ENCODE peak calls at places on chromosomes 13 and 19, in nine cellular contexts. One of them, this sample, is unnamed.

GRCh38 chr13:40776681-40777165 is 5.7 kb upstream of the MRPS31 start:
- DNase-seq in HS-5: no peak
- DNase-seq in epithelial cell of proximal tubule: no peak
- DNase-seq in T47D: no peak
- DNase-seq in CD8-positive, alpha-beta T cell: peak; percentile 67
- DNase-seq in stimulated activated naive CD8-positive, alpha-beta T cell treated with anti-CD3 and anti-CD28 coated beads, Interleukin-15, Interleukin-2, amounts not matched to agents 100 U/mL and 50 U/mL, for 24 hours: peak; percentile 71
- DNase-seq in type B pancreatic cell: no peak
- DNase-seq in tibial nerve: no peak
- DNase-seq in NCI-H2029: no peak
- DNase-seq in this sample: no peak

GRCh38 chr13:81779896-81780295 is 1439.0 kb upstream of the SPRY2 start:
- DNase-seq in HS-5: no peak
- DNase-seq in epithelial cell of proximal tubule: peak; percentile 3
- DNase-seq in T47D: no peak
- DNase-seq in CD8-positive, alpha-beta T cell: no peak
- DNase-seq in stimulated activated naive CD8-positive, alpha-beta T cell treated with anti-CD3 and anti-CD28 coated beads, Interleukin-15, Interleukin-2, amounts not matched to agents 100 U/mL and 50 U/mL, for 24 hours: no peak
- DNase-seq in type B pancreatic cell: no peak
- DNase-seq in tibial nerve: no peak
- DNase-seq in NCI-H2029: no peak
- DNase-seq in this sample: no peak

GRCh38 chr13:45882626-45883025 is 31.1 kb upstream of the SIAH3 start:
- DNase-seq in HS-5: no peak
- DNase-seq in epithelial cell of proximal tubule: no peak
- DNase-seq in T47D: no peak
- DNase-seq in CD8-positive, alpha-beta T cell: no peak
- DNase-seq in stimulated activated naive CD8-positive, alpha-beta T cell treated with anti-CD3 and anti-CD28 coated beads, Interleukin-15, Interleukin-2, amounts not matched to agents 100 U/mL and 50 U/mL, for 24 hours: no peak
- DNase-seq in type B pancreatic cell: no peak
- DNase-seq in tibial nerve: no peak
- DNase-seq in NCI-H2029: no peak
- DNase-seq in this sample: no peak

GRCh38 chr19:10815007-10815531 is 20.9 kb downstream of the TMED1 start:
- DNase-seq in HS-5: no peak
- DNase-seq in epithelial cell of proximal tubule: no peak
- DNase-seq in T47D: no peak
- DNase-seq in CD8-positive, alpha-beta T cell: no peak
- DNase-seq in stimulated activated naive CD8-positive, alpha-beta T cell treated with anti-CD3 and anti-CD28 coated beads, Interleukin-15, Interleukin-2, amounts not matched to agents 100 U/mL and 50 U/mL, for 24 hours: no peak
- DNase-seq in type B pancreatic cell: no peak
- DNase-seq in tibial nerve: no peak
- DNase-seq in NCI-H2029: no peak
- DNase-seq in this sample: no peak

GRCh38 chr13:39602277-39602613 is 748 bp downstream of the LHFPL6 start:
- DNase-seq in HS-5: no peak
- DNase-seq in epithelial cell of proximal tubule: no peak
- DNase-seq in T47D: no peak
- DNase-seq in CD8-positive, alpha-beta T cell: no peak
- DNase-seq in stimulated activated naive CD8-positive, alpha-beta T cell treated with anti-CD3 and anti-CD28 coated beads, Interleukin-15, Interleukin-2, amounts not matched to agents 100 U/mL and 50 U/mL, for 24 hours: no peak
- DNase-seq in type B pancreatic cell: no peak
- DNase-seq in tibial nerve: no peak
- DNase-seq in NCI-H2029: no peak
- DNase-seq in this sample: no peak

GRCh38 chr13:113806104-113806471 is 47.1 kb downstream of the TMEM255B start:
- DNase-seq in HS-5: no peak
- DNase-seq in epithelial cell of proximal tubule: no peak
- DNase-seq in T47D: no peak
- DNase-seq in CD8-positive, alpha-beta T cell: no peak
- DNase-seq in stimulated activated naive CD8-positive, alpha-beta T cell treated with anti-CD3 and anti-CD28 coated beads, Interleukin-15, Interleukin-2, amounts not matched to agents 100 U/mL and 50 U/mL, for 24 hours: no peak
- DNase-seq in type B pancreatic cell: no peak
- DNase-seq in tibial nerve: no peak
- DNase-seq in NCI-H2029: no peak
- DNase-seq in this sample: no peak

GRCh38 chr19:10486551-10486950 is 16.6 kb downstream of the KEAP1 start:
- DNase-seq in HS-5: no peak
- DNase-seq in epithelial cell of proximal tubule: no peak
- DNase-seq in T47D: no peak
- DNase-seq in CD8-positive, alpha-beta T cell: no peak
- DNase-seq in stimulated activated naive CD8-positive, alpha-beta T cell treated with anti-CD3 and anti-CD28 coated beads, Interleukin-15, Interleukin-2, amounts not matched to agents 100 U/mL and 50 U/mL, for 24 hours: no peak
- DNase-seq in type B pancreatic cell: no peak
- DNase-seq in tibial nerve: no peak
- DNase-seq in NCI-H2029: no peak
- DNase-seq in this sample: no peak

GRCh38 chr19:27966390-27966816 is 1246.5 kb downstream of the UQCRFS1 start:
- DNase-seq in HS-5: no peak
- DNase-seq in epithelial cell of proximal tubule: no peak
- DNase-seq in T47D: no peak
- DNase-seq in CD8-positive, alpha-beta T cell: no peak
- DNase-seq in stimulated activated naive CD8-positive, alpha-beta T cell treated with anti-CD3 and anti-CD28 coated beads, Interleukin-15, Interleukin-2, amounts not matched to agents 100 U/mL and 50 U/mL, for 24 hours: no peak
- DNase-seq in type B pancreatic cell: no peak
- DNase-seq in tibial nerve: no peak
- DNase-seq in NCI-H2029: no peak
- DNase-seq in this sample: no peak

GRCh38 chr13:112342841-112343361 is 33.3 kb upstream of the SPACA7 start:
- DNase-seq in HS-5: no peak
- DNase-seq in epithelial cell of proximal tubule: no peak
- DNase-seq in T47D: no peak
- DNase-seq in CD8-positive, alpha-beta T cell: no peak
- DNase-seq in stimulated activated naive CD8-positive, alpha-beta T cell treated with anti-CD3 and anti-CD28 coated beads, Interleukin-15, Interleukin-2, amounts not matched to agents 100 U/mL and 50 U/mL, for 24 hours: no peak
- DNase-seq in type B pancreatic cell: no peak
- DNase-seq in tibial nerve: no peak
- DNase-seq in NCI-H2029: no peak
- DNase-seq in this sample: no peak

GRCh38 chr19:31676271-31677004 is 327.2 kb upstream of the TSHZ3 start:
- DNase-seq in HS-5: no peak
- DNase-seq in epithelial cell of proximal tubule: no peak
- DNase-seq in T47D: no peak
- DNase-seq in CD8-positive, alpha-beta T cell: no peak
- DNase-seq in stimulated activated naive CD8-positive, alpha-beta T cell treated with anti-CD3 and anti-CD28 coated beads, Interleukin-15, Interleukin-2, amounts not matched to agents 100 U/mL and 50 U/mL, for 24 hours: no peak
- DNase-seq in type B pancreatic cell: no peak
- DNase-seq in tibial nerve: no peak
- DNase-seq in NCI-H2029: no peak
- DNase-seq in this sample: no peak

GRCh38 chr19:40659566-40659965 is 30.9 kb downstream of the NUMBL start:
- DNase-seq in HS-5: no peak
- DNase-seq in epithelial cell of proximal tubule: no peak
- DNase-seq in T47D: no peak
- DNase-seq in CD8-positive, alpha-beta T cell: no peak
- DNase-seq in stimulated activated naive CD8-positive, alpha-beta T cell treated with anti-CD3 and anti-CD28 coated beads, Interleukin-15, Interleukin-2, amounts not matched to agents 100 U/mL and 50 U/mL, for 24 hours: no peak
- DNase-seq in type B pancreatic cell: no peak
- DNase-seq in tibial nerve: no peak
- DNase-seq in NCI-H2029: no peak
- DNase-seq in this sample: no peak

GRCh38 chr19:55688422-55689218 is 13.6 kb downstream of the EPN1 start:
- DNase-seq in HS-5: no peak
- DNase-seq in epithelial cell of proximal tubule: no peak
- DNase-seq in T47D: no peak
- DNase-seq in CD8-positive, alpha-beta T cell: no peak
- DNase-seq in stimulated activated naive CD8-positive, alpha-beta T cell treated with anti-CD3 and anti-CD28 coated beads, Interleukin-15, Interleukin-2, amounts not matched to agents 100 U/mL and 50 U/mL, for 24 hours: no peak
- DNase-seq in type B pancreatic cell: no peak
- DNase-seq in tibial nerve: no peak
- DNase-seq in NCI-H2029: no peak
- DNase-seq in this sample: no peak

GRCh38 chr13:94620286-94620896 is 18.7 kb downstream of the GPR180 start:
- DNase-seq in HS-5: no peak
- DNase-seq in epithelial cell of proximal tubule: no peak
- DNase-seq in T47D: peak; percentile 19
- DNase-seq in CD8-positive, alpha-beta T cell: peak; percentile 14
- DNase-seq in stimulated activated naive CD8-positive, alpha-beta T cell treated with anti-CD3 and anti-CD28 coated beads, Interleukin-15, Interleukin-2, amounts not matched to agents 100 U/mL and 50 U/mL, for 24 hours: peak; percentile 25
- DNase-seq in type B pancreatic cell: no peak
- DNase-seq in tibial nerve: no peak
- DNase-seq in NCI-H2029: peak; percentile 11
- DNase-seq in this sample: no peak

GRCh38 chr13:74210693-74211393 is 76.6 kb upstream of the KLF12 start:
- DNase-seq in HS-5: peak; percentile 81
- DNase-seq in epithelial cell of proximal tubule: peak; percentile 61
- DNase-seq in T47D: no peak
- DNase-seq in CD8-positive, alpha-beta T cell: no peak
- DNase-seq in stimulated activated naive CD8-positive, alpha-beta T cell treated with anti-CD3 and anti-CD28 coated beads, Interleukin-15, Interleukin-2, amounts not matched to agents 100 U/mL and 50 U/mL, for 24 hours: no peak
- DNase-seq in type B pancreatic cell: no peak
- DNase-seq in tibial nerve: peak; percentile 9
- DNase-seq in NCI-H2029: no peak
- DNase-seq in this sample: no peak

GRCh38 chr19:17682273-17682672 is 5.9 kb downstream of the UNC13A start:
- DNase-seq in HS-5: no peak
- DNase-seq in epithelial cell of proximal tubule: no peak
- DNase-seq in T47D: no peak
- DNase-seq in CD8-positive, alpha-beta T cell: no peak
- DNase-seq in stimulated activated naive CD8-positive, alpha-beta T cell treated with anti-CD3 and anti-CD28 coated beads, Interleukin-15, Interleukin-2, amounts not matched to agents 100 U/mL and 50 U/mL, for 24 hours: no peak
- DNase-seq in type B pancreatic cell: no peak
- DNase-seq in tibial nerve: no peak
- DNase-seq in NCI-H2029: no peak
- DNase-seq in this sample: no peak

GRCh38 chr19:8259922-8260247 is 48.3 kb downstream of the CD320 start:
- DNase-seq in HS-5: no peak
- DNase-seq in epithelial cell of proximal tubule: no peak
- DNase-seq in T47D: no peak
- DNase-seq in CD8-positive, alpha-beta T cell: no peak
- DNase-seq in stimulated activated naive CD8-positive, alpha-beta T cell treated with anti-CD3 and anti-CD28 coated beads, Interleukin-15, Interleukin-2, amounts not matched to agents 100 U/mL and 50 U/mL, for 24 hours: no peak
- DNase-seq in type B pancreatic cell: no peak
- DNase-seq in tibial nerve: no peak
- DNase-seq in NCI-H2029: no peak
- DNase-seq in this sample: no peak

GRCh38 chr13:94309997-94310842 is 169.3 kb downstream of the DCT start:
- DNase-seq in HS-5: peak; percentile 64
- DNase-seq in epithelial cell of proximal tubule: no peak
- DNase-seq in T47D: no peak
- DNase-seq in CD8-positive, alpha-beta T cell: no peak
- DNase-seq in stimulated activated naive CD8-positive, alpha-beta T cell treated with anti-CD3 and anti-CD28 coated beads, Interleukin-15, Interleukin-2, amounts not matched to agents 100 U/mL and 50 U/mL, for 24 hours: no peak
- DNase-seq in type B pancreatic cell: no peak
- DNase-seq in tibial nerve: no peak
- DNase-seq in NCI-H2029: no peak
- DNase-seq in this sample: no peak

GRCh38 chr19:58252102-58252685 is 23.5 kb downstream of the ZNF544 start:
- DNase-seq in HS-5: no peak
- DNase-seq in epithelial cell of proximal tubule: no peak
- DNase-seq in T47D: no peak
- DNase-seq in CD8-positive, alpha-beta T cell: no peak
- DNase-seq in stimulated activated naive CD8-positive, alpha-beta T cell treated with anti-CD3 and anti-CD28 coated beads, Interleukin-15, Interleukin-2, amounts not matched to agents 100 U/mL and 50 U/mL, for 24 hours: no peak
- DNase-seq in type B pancreatic cell: no peak
- DNase-seq in tibial nerve: no peak
- DNase-seq in NCI-H2029: no peak
- DNase-seq in this sample: no peak

GRCh38 chr13:108086678-108087077 is 128.7 kb downstream of the LIG4 start:
- DNase-seq in HS-5: no peak
- DNase-seq in epithelial cell of proximal tubule: no peak
- DNase-seq in T47D: no peak
- DNase-seq in CD8-positive, alpha-beta T cell: no peak
- DNase-seq in stimulated activated naive CD8-positive, alpha-beta T cell treated with anti-CD3 and anti-CD28 coated beads, Interleukin-15, Interleukin-2, amounts not matched to agents 100 U/mL and 50 U/mL, for 24 hours: no peak
- DNase-seq in type B pancreatic cell: no peak
- DNase-seq in tibial nerve: no peak
- DNase-seq in NCI-H2029: no peak
- DNase-seq in this sample: no peak

GRCh38 chr13:50357586-50358118 is 342.4 kb downstream of the KCNRG start:
- DNase-seq in HS-5: no peak
- DNase-seq in epithelial cell of proximal tubule: peak; percentile 57
- DNase-seq in T47D: peak; percentile 16
- DNase-seq in CD8-positive, alpha-beta T cell: no peak
- DNase-seq in stimulated activated naive CD8-positive, alpha-beta T cell treated with anti-CD3 and anti-CD28 coated beads, Interleukin-15, Interleukin-2, amounts not matched to agents 100 U/mL and 50 U/mL, for 24 hours: no peak
- DNase-seq in type B pancreatic cell: no peak
- DNase-seq in tibial nerve: peak; percentile 25
- DNase-seq in NCI-H2029: peak; percentile 67
- DNase-seq in this sample: no peak

GRCh38 chr13:74243637-74244526 is 109.7 kb upstream of the KLF12 start:
- DNase-seq in HS-5: peak; percentile 71
- DNase-seq in epithelial cell of proximal tubule: no peak
- DNase-seq in T47D: no peak
- DNase-seq in CD8-positive, alpha-beta T cell: no peak
- DNase-seq in stimulated activated naive CD8-positive, alpha-beta T cell treated with anti-CD3 and anti-CD28 coated beads, Interleukin-15, Interleukin-2, amounts not matched to agents 100 U/mL and 50 U/mL, for 24 hours: no peak
- DNase-seq in type B pancreatic cell: no peak
- DNase-seq in tibial nerve: no peak
- DNase-seq in NCI-H2029: no peak
- DNase-seq in this sample: no peak

GRCh38 chr13:78022164-78022877 is 103.7 kb upstream of the EDNRB start:
- DNase-seq in HS-5: peak; percentile 14
- DNase-seq in epithelial cell of proximal tubule: peak; percentile 12
- DNase-seq in T47D: no peak
- DNase-seq in CD8-positive, alpha-beta T cell: peak; percentile 8
- DNase-seq in stimulated activated naive CD8-positive, alpha-beta T cell treated with anti-CD3 and anti-CD28 coated beads, Interleukin-15, Interleukin-2, amounts not matched to agents 100 U/mL and 50 U/mL, for 24 hours: peak; percentile 44
- DNase-seq in type B pancreatic cell: no peak
- DNase-seq in tibial nerve: peak; percentile 24
- DNase-seq in NCI-H2029: no peak
- DNase-seq in this sample: no peak

GRCh38 chr19:58317481-58318072 is 9.2 kb upstream of the ZSCAN22 start:
- DNase-seq in HS-5: no peak
- DNase-seq in epithelial cell of proximal tubule: no peak
- DNase-seq in T47D: no peak
- DNase-seq in CD8-positive, alpha-beta T cell: no peak
- DNase-seq in stimulated activated naive CD8-positive, alpha-beta T cell treated with anti-CD3 and anti-CD28 coated beads, Interleukin-15, Interleukin-2, amounts not matched to agents 100 U/mL and 50 U/mL, for 24 hours: no peak
- DNase-seq in type B pancreatic cell: no peak
- DNase-seq in tibial nerve: no peak
- DNase-seq in NCI-H2029: no peak
- DNase-seq in this sample: no peak

GRCh38 chr19:9935409-9936062 is 779 bp downstream of the OLFM2 start:
- DNase-seq in HS-5: no peak
- DNase-seq in epithelial cell of proximal tubule: no peak
- DNase-seq in T47D: no peak
- DNase-seq in CD8-positive, alpha-beta T cell: no peak
- DNase-seq in stimulated activated naive CD8-positive, alpha-beta T cell treated with anti-CD3 and anti-CD28 coated beads, Interleukin-15, Interleukin-2, amounts not matched to agents 100 U/mL and 50 U/mL, for 24 hours: no peak
- DNase-seq in type B pancreatic cell: no peak
- DNase-seq in tibial nerve: no peak
- DNase-seq in NCI-H2029: no peak
- DNase-seq in this sample: no peak

GRCh38 chr19:19651076-19651475 is 7.6 kb upstream of the GMIP start:
- DNase-seq in HS-5: no peak
- DNase-seq in epithelial cell of proximal tubule: no peak
- DNase-seq in T47D: no peak
- DNase-seq in CD8-positive, alpha-beta T cell: no peak
- DNase-seq in stimulated activated naive CD8-positive, alpha-beta T cell treated with anti-CD3 and anti-CD28 coated beads, Interleukin-15, Interleukin-2, amounts not matched to agents 100 U/mL and 50 U/mL, for 24 hours: no peak
- DNase-seq in type B pancreatic cell: no peak
- DNase-seq in tibial nerve: no peak
- DNase-seq in NCI-H2029: no peak
- DNase-seq in this sample: no peak

GRCh38 chr19:54179262-54179587 is 6.3 kb upstream of the TMC4 start:
- DNase-seq in HS-5: no peak
- DNase-seq in epithelial cell of proximal tubule: no peak
- DNase-seq in T47D: no peak
- DNase-seq in CD8-positive, alpha-beta T cell: no peak
- DNase-seq in stimulated activated naive CD8-positive, alpha-beta T cell treated with anti-CD3 and anti-CD28 coated beads, Interleukin-15, Interleukin-2, amounts not matched to agents 100 U/mL and 50 U/mL, for 24 hours: no peak
- DNase-seq in type B pancreatic cell: no peak
- DNase-seq in tibial nerve: no peak
- DNase-seq in NCI-H2029: no peak
- DNase-seq in this sample: no peak

GRCh38 chr13:34208326-34208725 is 390.4 kb downstream of the RFC3 start:
- DNase-seq in HS-5: no peak
- DNase-seq in epithelial cell of proximal tubule: no peak
- DNase-seq in T47D: no peak
- DNase-seq in CD8-positive, alpha-beta T cell: no peak
- DNase-seq in stimulated activated naive CD8-positive, alpha-beta T cell treated with anti-CD3 and anti-CD28 coated beads, Interleukin-15, Interleukin-2, amounts not matched to agents 100 U/mL and 50 U/mL, for 24 hours: no peak
- DNase-seq in type B pancreatic cell: no peak
- DNase-seq in tibial nerve: no peak
- DNase-seq in NCI-H2029: no peak
- DNase-seq in this sample: no peak

GRCh38 chr19:8017808-8018207 is 12.4 kb upstream of the ELAVL1 start:
- DNase-seq in HS-5: no peak
- DNase-seq in epithelial cell of proximal tubule: no peak
- DNase-seq in T47D: no peak
- DNase-seq in CD8-positive, alpha-beta T cell: peak; percentile 31
- DNase-seq in stimulated activated naive CD8-positive, alpha-beta T cell treated with anti-CD3 and anti-CD28 coated beads, Interleukin-15, Interleukin-2, amounts not matched to agents 100 U/mL and 50 U/mL, for 24 hours: peak; percentile 51
- DNase-seq in type B pancreatic cell: no peak
- DNase-seq in tibial nerve: no peak
- DNase-seq in NCI-H2029: no peak
- DNase-seq in this sample: no peak

GRCh38 chr13:112212533-112212932 is 145.6 kb downstream of the SOX1 start:
- DNase-seq in HS-5: no peak
- DNase-seq in epithelial cell of proximal tubule: no peak
- DNase-seq in T47D: no peak
- DNase-seq in CD8-positive, alpha-beta T cell: no peak
- DNase-seq in stimulated activated naive CD8-positive, alpha-beta T cell treated with anti-CD3 and anti-CD28 coated beads, Interleukin-15, Interleukin-2, amounts not matched to agents 100 U/mL and 50 U/mL, for 24 hours: no peak
- DNase-seq in type B pancreatic cell: no peak
- DNase-seq in tibial nerve: no peak
- DNase-seq in NCI-H2029: no peak
- DNase-seq in this sample: no peak

GRCh38 chr19:15623711-15624318 is 8.8 kb downstream of the CYP4F8 start:
- DNase-seq in HS-5: no peak
- DNase-seq in epithelial cell of proximal tubule: no peak
- DNase-seq in T47D: no peak
- DNase-seq in CD8-positive, alpha-beta T cell: no peak
- DNase-seq in stimulated activated naive CD8-positive, alpha-beta T cell treated with anti-CD3 and anti-CD28 coated beads, Interleukin-15, Interleukin-2, amounts not matched to agents 100 U/mL and 50 U/mL, for 24 hours: peak; percentile 9
- DNase-seq in type B pancreatic cell: no peak
- DNase-seq in tibial nerve: no peak
- DNase-seq in NCI-H2029: no peak
- DNase-seq in this sample: no peak

GRCh38 chr19:49110567-49110966 is 3.6 kb upstream of the LIN7B start:
- DNase-seq in HS-5: no peak
- DNase-seq in epithelial cell of proximal tubule: no peak
- DNase-seq in T47D: no peak
- DNase-seq in CD8-positive, alpha-beta T cell: no peak
- DNase-seq in stimulated activated naive CD8-positive, alpha-beta T cell treated with anti-CD3 and anti-CD28 coated beads, Interleukin-15, Interleukin-2, amounts not matched to agents 100 U/mL and 50 U/mL, for 24 hours: no peak
- DNase-seq in type B pancreatic cell: no peak
- DNase-seq in tibial nerve: no peak
- DNase-seq in NCI-H2029: no peak
- DNase-seq in this sample: no peak

This sample was measured in mesothelial cell of epicardium.